ENCODE peak calls at places on chromosome 11, in four cellular contexts. L is HTR-8/SVneo, P is GF-D8, B is psoas muscle. A is an unnamed sample.

GRCh38 chr11:45209480-45209879 is 63.0 kb downstream of the PRDM11 start:
- DNase-seq in P (no peak), B (no peak), L (no peak), A (no peak)

GRCh38 chr11:76654980-76655379 is 15.6 kb downstream of the LRRC32 start:
- DNase-seq in L (no peak), B (no peak), P (no peak), A (no peak)

GRCh38 chr11:86623041-86623621 is 49.3 kb downstream of the ME3 start:
- DNase-seq in P (no peak), L (no peak), B (no peak), A (no peak)

GRCh38 chr11:126748097-126748756 is 252.3 kb downstream of the KIRREL3 start:
- DNase-seq in B (no peak), L (no peak), P (no peak), A (no peak)

GRCh38 chr11:1706634-1707400 is 9.8 kb downstream of the KRTAP5-6 start:
- DNase-seq in B (peak), L (no peak), P (no peak), A (no peak)

GRCh38 chr11:26649884-26650283 is 72.0 kb downstream of the SLC5A12 start:
- DNase-seq in B (no peak), L (peak), P (no peak), A (no peak)

GRCh38 chr11:104134760-104135159 is 29.2 kb downstream of the PDGFD start:
- DNase-seq in B (no peak), L (peak), P (no peak), A (no peak)

GRCh38 chr11:33912405-33913361 is 20.8 kb upstream of the LMO2 start:
- DNase-seq in L (peak), P (peak), B (peak), A (no peak)

GRCh38 chr11:124935548-124936514 is at the start of gene HEPACAM:
- DNase-seq in B (no peak), L (no peak), P (no peak), A (no peak)

GRCh38 chr11:66068154-66068821 is 1.8 kb upstream of the PACS1 start:
- DNase-seq in B (peak), P (peak), L (peak), A (peak)

GRCh38 chr11:102476069-102476468 is 23.5 kb upstream of the TMEM123 start:
- DNase-seq in B (no peak), P (no peak), L (no peak), A (no peak)

GRCh38 chr11:65379698-65380459 is 2.6 kb downstream of the SLC25A45 start:
- DNase-seq in B (no peak), P (no peak), L (no peak), A (no peak)

GRCh38 chr11:17522655-17523054 is 21.6 kb downstream of the USH1C start:
- DNase-seq in B (no peak), P (no peak), L (no peak), A (no peak)

GRCh38 chr11:57567512-57568329 is at the start of gene UBE2L6:
- DNase-seq in B (peak), L (peak), P (no peak), A (no peak)

GRCh38 chr11:117993988-117994741 is 8.0 kb downstream of the IL10RA start:
- DNase-seq in P (no peak), L (no peak), B (no peak), A (no peak)

GRCh38 chr11:35427158-35427557 is 7.8 kb upstream of the SLC1A2 start:
- DNase-seq in L (no peak), P (no peak), B (no peak), A (no peak)

GRCh38 chr11:116614306-116615210 is 158.2 kb downstream of the BUD13 start:
- DNase-seq in P (no peak), L (no peak), B (no peak), A (peak)

GRCh38 chr11:130159657-130160459 is at the start of gene ST14:
- DNase-seq in B (no peak), L (no peak), P (no peak), A (no peak)

GRCh38 chr11:96168623-96169022 is 174.4 kb downstream of the MAML2 start:
- DNase-seq in P (no peak), L (peak), B (no peak), A (no peak)

GRCh38 chr11:28512143-28512756 is 404.1 kb downstream of the METTL15 start:
- DNase-seq in L (no peak), P (no peak), B (no peak), A (no peak)

GRCh38 chr11:8605956-8606355 is 11.9 kb upstream of the STK33 start:
- DNase-seq in L (no peak), P (no peak), B (no peak), A (no peak)

GRCh38 chr11:60748225-60748624 is 8.4 kb upstream of the MS4A15 start:
- DNase-seq in B (no peak), P (no peak), L (no peak), A (no peak)

GRCh38 chr11:114060402-114061052 is 1.0 kb downstream of the ZBTB16 start:
- DNase-seq in B (peak), L (peak), P (peak), A (no peak)

GRCh38 chr11:125871391-125872137 is 15.9 kb upstream of the HYLS1 start:
- DNase-seq in B (no peak), P (no peak), L (peak), A (no peak)

GRCh38 chr11:12215192-12215591 is 104.8 kb downstream of the MICAL2 start:
- DNase-seq in P (no peak), L (no peak), B (no peak), A (no peak)

GRCh38 chr11:67628710-67629385 is 889 bp downstream of the NUDT8 start:
- DNase-seq in P (no peak), L (no peak), B (no peak), A (no peak)

GRCh38 chr11:10197091-10197490 is 96.9 kb downstream of the SBF2 start:
- DNase-seq in L (no peak), P (no peak), B (no peak), A (no peak)

GRCh38 chr11:100741866-100742625 is 55.0 kb downstream of the ARHGAP42 start:
- DNase-seq in B (no peak), P (no peak), L (no peak), A (no peak)

GRCh38 chr11:9565822-9566560 is 7.5 kb upstream of the WEE1 start:
- DNase-seq in L (peak), P (no peak), B (no peak), A (peak)

GRCh38 chr11:46348986-46349401 is 1.7 kb downstream of the DGKZ start:
- DNase-seq in P (no peak), L (no peak), B (no peak), A (no peak)